ENCODE peak calls at places on chromosomes 6 and 20, in seven cellular contexts. One of them, this sample, is unnamed.

GRCh38 chr6:100924574-100924973 is 43.4 kb upstream of the ASCC3 start:
- DNase-seq in stomach: no peak
- DNase-seq in sigmoid colon: no peak
- DNase-seq in K562: no peak
- DNase-seq in transverse colon: no peak
- DNase-seq in tibial nerve: no peak
- DNase-seq in ovary: no peak
- DNase-seq in this sample: no peak

GRCh38 chr6:1473166-1473565 is 83.8 kb downstream of the FOXF2 start:
- DNase-seq in stomach: no peak
- DNase-seq in sigmoid colon: no peak
- DNase-seq in K562: no peak
- DNase-seq in transverse colon: no peak
- DNase-seq in tibial nerve: no peak
- DNase-seq in ovary: no peak
- DNase-seq in this sample: no peak

GRCh38 chr6:167647333-167647732 is 179.4 kb upstream of the AFDN start:
- DNase-seq in stomach: no peak
- DNase-seq in sigmoid colon: no peak
- DNase-seq in K562: no peak
- DNase-seq in transverse colon: no peak
- DNase-seq in tibial nerve: no peak
- DNase-seq in ovary: no peak
- DNase-seq in this sample: no peak

GRCh38 chr6:70998148-70998547 is 41.3 kb upstream of the B3GAT2 start:
- DNase-seq in stomach: no peak
- DNase-seq in sigmoid colon: no peak
- DNase-seq in K562: no peak
- DNase-seq in transverse colon: no peak
- DNase-seq in tibial nerve: no peak
- DNase-seq in ovary: no peak
- DNase-seq in this sample: no peak

GRCh38 chr6:70221025-70221714 is 81.7 kb downstream of the COL9A1 start:
- DNase-seq in stomach: no peak
- DNase-seq in sigmoid colon: no peak
- DNase-seq in K562: peak
- DNase-seq in transverse colon: no peak
- DNase-seq in tibial nerve: no peak
- DNase-seq in ovary: no peak
- DNase-seq in this sample: peak

GRCh38 chr6:23213193-23213592 is 643.8 kb downstream of the HDGFL1 start:
- DNase-seq in stomach: no peak
- DNase-seq in sigmoid colon: no peak
- DNase-seq in K562: no peak
- DNase-seq in transverse colon: no peak
- DNase-seq in tibial nerve: no peak
- DNase-seq in ovary: no peak
- DNase-seq in this sample: no peak

GRCh38 chr6:30147096-30147495 is 11.2 kb downstream of the TRIM40 start:
- DNase-seq in stomach: no peak
- DNase-seq in sigmoid colon: no peak
- DNase-seq in K562: no peak
- DNase-seq in transverse colon: no peak
- DNase-seq in tibial nerve: no peak
- DNase-seq in ovary: no peak
- DNase-seq in this sample: no peak

GRCh38 chr6:63923139-63923739 is 287.6 kb downstream of the PHF3 start:
- DNase-seq in stomach: no peak
- DNase-seq in sigmoid colon: no peak
- DNase-seq in K562: peak
- DNase-seq in transverse colon: no peak
- DNase-seq in tibial nerve: no peak
- DNase-seq in ovary: no peak
- DNase-seq in this sample: peak

GRCh38 chr6:49479308-49480004 is 16.3 kb downstream of the CENPQ start:
- DNase-seq in stomach: no peak
- DNase-seq in sigmoid colon: no peak
- DNase-seq in K562: no peak
- DNase-seq in transverse colon: no peak
- DNase-seq in tibial nerve: no peak
- DNase-seq in ovary: no peak
- DNase-seq in this sample: no peak

GRCh38 chr6:111585241-111585968 is 20.3 kb downstream of the TRAF3IP2 start:
- DNase-seq in stomach: no peak
- DNase-seq in sigmoid colon: no peak
- DNase-seq in K562: no peak
- DNase-seq in transverse colon: no peak
- DNase-seq in tibial nerve: peak
- DNase-seq in ovary: no peak
- DNase-seq in this sample: no peak

GRCh38 chr20:47681977-47682812 is 103.1 kb downstream of the SULF2 start:
- DNase-seq in stomach: no peak
- DNase-seq in sigmoid colon: peak
- DNase-seq in K562: no peak
- DNase-seq in transverse colon: no peak
- DNase-seq in tibial nerve: peak
- DNase-seq in ovary: peak
- DNase-seq in this sample: no peak

GRCh38 chr20:6819599-6819998 is 52.1 kb downstream of the BMP2 start:
- DNase-seq in stomach: no peak
- DNase-seq in sigmoid colon: no peak
- DNase-seq in K562: no peak
- DNase-seq in transverse colon: peak
- DNase-seq in tibial nerve: no peak
- DNase-seq in ovary: no peak
- DNase-seq in this sample: no peak

GRCh38 chr6:116064626-116065025 is 3.9 kb upstream of the FRK start:
- DNase-seq in stomach: no peak
- DNase-seq in sigmoid colon: no peak
- DNase-seq in K562: no peak
- DNase-seq in transverse colon: no peak
- DNase-seq in tibial nerve: no peak
- DNase-seq in ovary: no peak
- DNase-seq in this sample: no peak

GRCh38 chr6:81911446-81911845 is 159.0 kb upstream of the TENT5A start:
- DNase-seq in stomach: no peak
- DNase-seq in sigmoid colon: no peak
- DNase-seq in K562: no peak
- DNase-seq in transverse colon: no peak
- DNase-seq in tibial nerve: no peak
- DNase-seq in ovary: no peak
- DNase-seq in this sample: no peak

GRCh38 chr6:75600694-75601265 is 900 bp upstream of the SENP6 start:
- DNase-seq in stomach: no peak
- DNase-seq in sigmoid colon: no peak
- DNase-seq in K562: no peak
- DNase-seq in transverse colon: no peak
- DNase-seq in tibial nerve: no peak
- DNase-seq in ovary: no peak
- DNase-seq in this sample: peak

GRCh38 chr6:30752164-30752927 is 8.0 kb upstream of the IER3 start:
- DNase-seq in stomach: peak
- DNase-seq in sigmoid colon: peak
- DNase-seq in K562: no peak
- DNase-seq in transverse colon: peak
- DNase-seq in tibial nerve: peak
- DNase-seq in ovary: peak
- DNase-seq in this sample: peak

GRCh38 chr6:72422126-72422680 is 199.7 kb upstream of the KCNQ5 start:
- DNase-seq in stomach: no peak
- DNase-seq in sigmoid colon: no peak
- DNase-seq in K562: no peak
- DNase-seq in transverse colon: no peak
- DNase-seq in tibial nerve: no peak
- DNase-seq in ovary: no peak
- DNase-seq in this sample: no peak

GRCh38 chr6:119960065-119960464 is 610.5 kb upstream of the MAN1A1 start:
- DNase-seq in stomach: no peak
- DNase-seq in sigmoid colon: no peak
- DNase-seq in K562: no peak
- DNase-seq in transverse colon: no peak
- DNase-seq in tibial nerve: no peak
- DNase-seq in ovary: no peak
- DNase-seq in this sample: no peak

GRCh38 chr20:50073500-50073899 is 39.5 kb downstream of the UBE2V1 start:
- DNase-seq in stomach: no peak
- DNase-seq in sigmoid colon: no peak
- DNase-seq in K562: no peak
- DNase-seq in transverse colon: no peak
- DNase-seq in tibial nerve: no peak
- DNase-seq in ovary: no peak
- DNase-seq in this sample: no peak

GRCh38 chr6:165605901-165606739 is 56.9 kb downstream of the PDE10A start:
- DNase-seq in stomach: peak
- DNase-seq in sigmoid colon: no peak
- DNase-seq in K562: no peak
- DNase-seq in transverse colon: no peak
- DNase-seq in tibial nerve: no peak
- DNase-seq in ovary: no peak
- DNase-seq in this sample: no peak

GRCh38 chr6:42693725-42694323 is 28.6 kb downstream of the PRPH2 start:
- DNase-seq in stomach: no peak
- DNase-seq in sigmoid colon: no peak
- DNase-seq in K562: no peak
- DNase-seq in transverse colon: no peak
- DNase-seq in tibial nerve: no peak
- DNase-seq in ovary: no peak
- DNase-seq in this sample: no peak

GRCh38 chr6:37182736-37183590 is 13.0 kb downstream of the PIM1 start:
- DNase-seq in stomach: peak
- DNase-seq in sigmoid colon: no peak
- DNase-seq in K562: peak
- DNase-seq in transverse colon: peak
- DNase-seq in tibial nerve: no peak
- DNase-seq in ovary: no peak
- DNase-seq in this sample: no peak

GRCh38 chr20:49510562-49511117 is 28.2 kb upstream of the KCNB1 start:
- DNase-seq in stomach: no peak
- DNase-seq in sigmoid colon: peak
- DNase-seq in K562: no peak
- DNase-seq in transverse colon: peak
- DNase-seq in tibial nerve: peak
- DNase-seq in ovary: peak
- DNase-seq in this sample: no peak

DNA sequence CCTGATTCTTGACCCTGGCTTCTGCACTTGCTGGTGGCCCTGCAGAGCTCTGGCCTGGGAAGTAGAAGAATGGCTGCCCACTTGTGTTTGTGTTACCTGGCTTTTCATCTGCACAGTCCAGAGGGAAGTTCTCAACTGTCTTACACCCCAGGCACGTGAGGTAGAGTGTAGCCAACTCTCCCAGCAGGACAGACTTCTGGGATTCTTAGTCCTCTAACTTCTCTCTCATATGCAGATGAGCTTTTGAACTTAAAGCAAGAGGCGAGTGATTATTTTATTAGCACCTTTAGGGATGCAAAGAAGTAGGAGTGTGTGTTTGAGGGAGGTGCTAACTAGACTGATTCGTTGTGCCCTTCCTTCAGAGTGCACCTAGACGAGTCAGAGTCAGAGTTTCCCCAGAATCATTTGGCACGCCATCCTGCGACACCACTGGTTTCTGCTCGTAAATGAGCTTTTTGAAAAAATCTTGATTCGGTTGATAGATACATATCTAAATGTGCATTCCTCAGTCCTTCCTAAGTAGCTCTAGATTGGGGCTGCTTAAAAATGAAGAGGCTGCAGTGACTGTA is 10.8 kb downstream of the CDYL start:
- DNase-seq in stomach: no peak
- DNase-seq in sigmoid colon: no peak
- DNase-seq in K562: no peak
- DNase-seq in transverse colon: no peak
- DNase-seq in tibial nerve: no peak
- DNase-seq in ovary: no peak
- DNase-seq in this sample: no peak
- TF ChIP-seq EP300 in stomach: no peak
- TF ChIP-seq EP300 in sigmoid colon: no peak
- TF ChIP-seq EP300 in K562: no peak
- TF ChIP-seq EP300 in transverse colon: no peak
- TF ChIP-seq EP300 in tibial nerve: no peak
- TF ChIP-seq EP300 in ovary: no peak
- TF ChIP-seq EP300 in this sample: no peak

DNA sequence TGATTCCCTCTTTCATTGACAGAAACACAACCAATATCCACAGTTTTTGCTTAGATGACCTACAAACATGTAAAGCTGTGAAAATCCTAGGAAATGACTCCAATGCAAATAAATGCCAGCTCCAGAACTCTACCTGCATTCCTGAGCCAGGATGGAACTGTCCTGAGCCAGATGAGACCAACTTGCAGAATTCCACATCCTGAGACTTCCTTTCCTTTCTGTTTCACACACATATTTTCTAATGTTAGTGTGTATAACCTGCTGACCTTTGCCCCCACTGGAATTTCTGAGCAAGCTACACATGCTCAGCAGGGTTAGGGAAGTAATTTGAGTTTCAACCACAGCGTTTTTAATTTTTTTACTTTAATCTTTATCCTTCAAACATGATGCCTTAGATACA is 69.6 kb upstream of the ADGRF1 start:
- DNase-seq in stomach: no peak
- DNase-seq in sigmoid colon: no peak
- DNase-seq in K562: no peak
- DNase-seq in transverse colon: peak
- DNase-seq in tibial nerve: no peak
- DNase-seq in ovary: no peak
- DNase-seq in this sample: no peak
- TF ChIP-seq EP300 in stomach: no peak
- TF ChIP-seq EP300 in sigmoid colon: no peak
- TF ChIP-seq EP300 in K562: no peak
- TF ChIP-seq EP300 in transverse colon: no peak
- TF ChIP-seq EP300 in tibial nerve: no peak
- TF ChIP-seq EP300 in ovary: no peak
- TF ChIP-seq EP300 in this sample: no peak

GRCh38 chr6:7048859-7049258 is 58.9 kb upstream of the RREB1 start:
- DNase-seq in stomach: no peak
- DNase-seq in sigmoid colon: no peak
- DNase-seq in K562: no peak
- DNase-seq in transverse colon: no peak
- DNase-seq in tibial nerve: no peak
- DNase-seq in ovary: no peak
- DNase-seq in this sample: no peak
- TF ChIP-seq EP300 in stomach: no peak
- TF ChIP-seq EP300 in sigmoid colon: no peak
- TF ChIP-seq EP300 in K562: no peak
- TF ChIP-seq EP300 in transverse colon: no peak
- TF ChIP-seq EP300 in tibial nerve: no peak
- TF ChIP-seq EP300 in ovary: no peak
- TF ChIP-seq EP300 in this sample: no peak

DNA sequence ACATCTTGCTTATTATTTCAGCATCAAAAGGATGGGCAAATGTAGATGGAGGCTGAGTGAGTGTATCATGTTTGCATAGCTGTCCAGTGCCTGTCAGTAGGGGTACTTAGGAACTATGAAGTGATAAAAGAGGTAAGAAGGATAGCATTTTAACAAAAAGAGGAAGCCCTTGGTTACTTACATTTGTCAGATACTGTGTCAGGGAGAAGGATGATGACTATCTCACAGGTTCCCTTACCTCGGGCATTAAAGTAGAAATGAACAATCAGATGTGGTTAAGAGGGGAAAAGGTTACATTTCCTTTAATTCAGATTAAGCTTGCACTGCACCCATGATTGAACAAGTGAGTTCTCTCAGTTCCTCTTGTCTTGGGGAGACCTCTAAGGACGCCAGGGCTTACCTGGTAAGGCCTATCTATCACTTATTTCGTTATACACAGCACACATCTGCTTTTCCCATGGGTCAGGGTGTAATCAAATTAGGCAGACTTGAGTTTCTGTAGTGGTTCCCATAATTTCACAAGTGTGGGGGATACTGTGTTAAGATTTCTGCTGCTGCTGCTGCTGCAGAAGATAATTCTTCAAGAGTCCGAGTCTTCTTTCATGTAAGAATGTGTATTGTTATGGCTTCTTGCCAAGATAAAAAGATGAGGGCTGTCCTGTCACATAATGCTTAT is 4.5 kb downstream of the FOXO3 start:
- DNase-seq in stomach: no peak
- DNase-seq in sigmoid colon: no peak
- DNase-seq in K562: no peak
- DNase-seq in transverse colon: no peak
- DNase-seq in tibial nerve: no peak
- DNase-seq in ovary: no peak
- DNase-seq in this sample: no peak
- TF ChIP-seq EP300 in stomach: no peak
- TF ChIP-seq EP300 in sigmoid colon: no peak
- TF ChIP-seq EP300 in K562: no peak
- TF ChIP-seq EP300 in transverse colon: no peak
- TF ChIP-seq EP300 in tibial nerve: no peak
- TF ChIP-seq EP300 in ovary: no peak
- TF ChIP-seq EP300 in this sample: no peak